ENCODE peak calls at places on chromosomes 4 and X, in nine cellular contexts. One of them, this sample, is unnamed.

GRCh38 chrX:9698566-9698965 is 67.1 kb downstream of the GPR143 start:
- DNase-seq in epithelial cell of esophagus: no peak
- DNase-seq in neural progenitor cell: no peak
- DNase-seq in progenitor cell of endocrine pancreas: no peak
- DNase-seq in T-helper 1 cell: no peak
- DNase-seq in dermis blood vessel endothelial cell: no peak
- DNase-seq in activated naive CD4-positive, alpha-beta T cell treated with anti-CD3 and anti-CD28 coated beads, Interleukin-2, amount 50 U/mL, for 16 hours: no peak
- DNase-seq in memory B cell: no peak
- DNase-seq in D341Med: no peak
- DNase-seq in this sample: no peak

GRCh38 chr4:14018191-14018853 is 390.8 kb upstream of the BOD1L1 start:
- DNase-seq in dermis blood vessel endothelial cell: no peak
- DNase-seq in activated naive CD4-positive, alpha-beta T cell treated with anti-CD3 and anti-CD28 coated beads, Interleukin-2, amount 50 U/mL, for 16 hours: no peak
- DNase-seq in neural progenitor cell: no peak
- DNase-seq in D341Med: no peak
- DNase-seq in progenitor cell of endocrine pancreas: no peak
- DNase-seq in epithelial cell of esophagus: no peak
- DNase-seq in memory B cell: no peak
- DNase-seq in T-helper 1 cell: no peak
- DNase-seq in this sample: no peak

GRCh38 chr4:20248155-20248558 is 3.5 kb upstream of the SLIT2 start:
- DNase-seq in dermis blood vessel endothelial cell: peak; percentile 63
- DNase-seq in T-helper 1 cell: no peak
- DNase-seq in memory B cell: no peak
- DNase-seq in neural progenitor cell: peak; percentile 69
- DNase-seq in progenitor cell of endocrine pancreas: no peak
- DNase-seq in epithelial cell of esophagus: peak; percentile 60
- DNase-seq in activated naive CD4-positive, alpha-beta T cell treated with anti-CD3 and anti-CD28 coated beads, Interleukin-2, amount 50 U/mL, for 16 hours: no peak
- DNase-seq in D341Med: peak; percentile 50
- DNase-seq in this sample: no peak

GRCh38 chr4:21032246-21032645 is 332.0 kb downstream of the PACRGL start:
- DNase-seq in memory B cell: no peak
- DNase-seq in D341Med: no peak
- DNase-seq in progenitor cell of endocrine pancreas: no peak
- DNase-seq in epithelial cell of esophagus: no peak
- DNase-seq in T-helper 1 cell: no peak
- DNase-seq in activated naive CD4-positive, alpha-beta T cell treated with anti-CD3 and anti-CD28 coated beads, Interleukin-2, amount 50 U/mL, for 16 hours: no peak
- DNase-seq in dermis blood vessel endothelial cell: no peak
- DNase-seq in neural progenitor cell: no peak
- DNase-seq in this sample: no peak

GRCh38 chr4:98950925-98951324 is 22.0 kb upstream of the EIF4E start:
- DNase-seq in activated naive CD4-positive, alpha-beta T cell treated with anti-CD3 and anti-CD28 coated beads, Interleukin-2, amount 50 U/mL, for 16 hours: no peak
- DNase-seq in neural progenitor cell: no peak
- DNase-seq in memory B cell: no peak
- DNase-seq in epithelial cell of esophagus: peak; percentile 62
- DNase-seq in dermis blood vessel endothelial cell: peak; percentile 17
- DNase-seq in T-helper 1 cell: no peak
- DNase-seq in D341Med: no peak
- DNase-seq in progenitor cell of endocrine pancreas: no peak
- DNase-seq in this sample: no peak

GRCh38 chr4:81971637-81972036 is 402.2 kb downstream of the HNRNPD start:
- DNase-seq in memory B cell: no peak
- DNase-seq in activated naive CD4-positive, alpha-beta T cell treated with anti-CD3 and anti-CD28 coated beads, Interleukin-2, amount 50 U/mL, for 16 hours: no peak
- DNase-seq in progenitor cell of endocrine pancreas: no peak
- DNase-seq in epithelial cell of esophagus: no peak
- DNase-seq in neural progenitor cell: no peak
- DNase-seq in T-helper 1 cell: no peak
- DNase-seq in dermis blood vessel endothelial cell: no peak
- DNase-seq in D341Med: no peak
- DNase-seq in this sample: no peak

GRCh38 chr4:119084503-119084902 is 51.1 kb upstream of the MYOZ2 start:
- DNase-seq in progenitor cell of endocrine pancreas: no peak
- DNase-seq in T-helper 1 cell: no peak
- DNase-seq in dermis blood vessel endothelial cell: no peak
- DNase-seq in memory B cell: no peak
- DNase-seq in epithelial cell of esophagus: no peak
- DNase-seq in D341Med: no peak
- DNase-seq in neural progenitor cell: no peak
- DNase-seq in activated naive CD4-positive, alpha-beta T cell treated with anti-CD3 and anti-CD28 coated beads, Interleukin-2, amount 50 U/mL, for 16 hours: no peak
- DNase-seq in this sample: no peak

GRCh38 chr4:15325987-15326386 is 101.8 kb upstream of the C1QTNF7 start:
- DNase-seq in D341Med: no peak
- DNase-seq in dermis blood vessel endothelial cell: no peak
- DNase-seq in epithelial cell of esophagus: no peak
- DNase-seq in T-helper 1 cell: no peak
- DNase-seq in activated naive CD4-positive, alpha-beta T cell treated with anti-CD3 and anti-CD28 coated beads, Interleukin-2, amount 50 U/mL, for 16 hours: no peak
- DNase-seq in memory B cell: no peak
- DNase-seq in progenitor cell of endocrine pancreas: no peak
- DNase-seq in neural progenitor cell: no peak
- DNase-seq in this sample: no peak

GRCh38 chr4:156830356-156830755 is 141.2 kb downstream of the PDGFC start:
- DNase-seq in memory B cell: no peak
- DNase-seq in T-helper 1 cell: no peak
- DNase-seq in epithelial cell of esophagus: peak; percentile 33
- DNase-seq in neural progenitor cell: no peak
- DNase-seq in D341Med: no peak
- DNase-seq in progenitor cell of endocrine pancreas: no peak
- DNase-seq in activated naive CD4-positive, alpha-beta T cell treated with anti-CD3 and anti-CD28 coated beads, Interleukin-2, amount 50 U/mL, for 16 hours: no peak
- DNase-seq in dermis blood vessel endothelial cell: no peak
- DNase-seq in this sample: no peak

GRCh38 chrX:106302304-106302703 is 134.2 kb downstream of the PWWP3B start:
- DNase-seq in progenitor cell of endocrine pancreas: no peak
- DNase-seq in epithelial cell of esophagus: peak; percentile 92
- DNase-seq in T-helper 1 cell: no peak
- DNase-seq in dermis blood vessel endothelial cell: no peak
- DNase-seq in D341Med: no peak
- DNase-seq in neural progenitor cell: no peak
- DNase-seq in memory B cell: no peak
- DNase-seq in activated naive CD4-positive, alpha-beta T cell treated with anti-CD3 and anti-CD28 coated beads, Interleukin-2, amount 50 U/mL, for 16 hours: no peak
- DNase-seq in this sample: no peak

GRCh38 chr4:6969826-6970800 is 60.5 kb downstream of the TBC1D14 start:
- DNase-seq in epithelial cell of esophagus: no peak
- DNase-seq in progenitor cell of endocrine pancreas: no peak
- DNase-seq in memory B cell: no peak
- DNase-seq in T-helper 1 cell: no peak
- DNase-seq in D341Med: no peak
- DNase-seq in activated naive CD4-positive, alpha-beta T cell treated with anti-CD3 and anti-CD28 coated beads, Interleukin-2, amount 50 U/mL, for 16 hours: no peak
- DNase-seq in dermis blood vessel endothelial cell: no peak
- DNase-seq in neural progenitor cell: no peak
- DNase-seq in this sample: no peak

This sample was measured in NCI-H1930.